ENCODE peak calls at places on chromosomes 16 and 17, in four cellular contexts. L, R, Z and C are unnamed samples.

GRCh38 chr17:77068915-77069314 is 71.9 kb upstream of the SEC14L1 start:
- DNase-seq in L (no peak), R (no peak), Z (peak; percentile 16), C (no peak)

GRCh38 chr17:75241502-75241901 is 19.9 kb downstream of the GGA3 start:
- DNase-seq in L (no peak), R (no peak), Z (no peak), C (no peak)

GRCh38 chr17:78910885-78911284 is 7.9 kb upstream of the CEP295NL start:
- DNase-seq in L (no peak), R (no peak), Z (no peak), C (no peak)

GRCh38 chr17:16900288-16900882 is 71.5 kb downstream of the TNFRSF13B start:
- DNase-seq in L (no peak), R (no peak), Z (no peak), C (no peak)

GRCh38 chr16:77585852-77586251 is 136.5 kb upstream of the NUDT7 start:
- DNase-seq in L (no peak), R (no peak), Z (peak; percentile 75), C (no peak)

GRCh38 chr17:21525464-21526130 is 149.4 kb downstream of the KCNJ12 start:
- DNase-seq in L (no peak), R (no peak), Z (no peak), C (peak; percentile 33)

GRCh38 chr16:6066601-6067000 is 969.0 kb upstream of the EEF2KMT start:
- DNase-seq in L (no peak), R (peak; percentile 65), Z (no peak), C (no peak)

GRCh38 chr17:29158515-29159275 is 21.5 kb downstream of the MYO18A start:
- DNase-seq in L (no peak), R (no peak), Z (peak; percentile 52), C (no peak)

GRCh38 chr16:76729525-76729924 is 452.3 kb downstream of the CNTNAP4 start:
- DNase-seq in L (no peak), R (no peak), Z (peak; percentile 11), C (no peak)

GRCh38 chr16:53836680-53837079 is 132.7 kb downstream of the FTO start:
- DNase-seq in L (no peak), R (no peak), Z (no peak), C (no peak)

DNA sequence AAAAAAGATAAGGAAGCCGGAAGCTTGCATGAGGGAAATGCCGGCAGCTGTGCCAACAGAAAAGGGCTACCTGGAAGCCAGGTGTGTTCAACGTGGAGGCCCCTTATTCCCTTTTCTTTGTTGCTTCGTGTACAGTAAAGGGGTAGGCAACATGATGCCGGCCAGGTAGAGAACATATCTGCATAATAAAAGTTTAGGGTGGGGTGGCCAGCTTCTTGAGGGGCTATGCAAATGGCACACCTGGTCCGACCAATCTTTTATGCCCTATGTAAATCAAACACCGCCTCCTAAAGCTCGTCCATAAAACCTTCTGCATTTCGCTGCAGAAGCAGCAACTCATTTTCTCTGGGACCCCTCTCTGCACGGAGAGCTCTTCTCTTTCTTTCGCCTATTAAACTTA is 911.6 kb downstream of the KCNJ2 start:
- DNase-seq in L (no peak), R (no peak), Z (no peak), C (no peak)
- H3K27ac ChIP-seq in L (no peak overlapping the region), R (no peak overlapping the region), Z (no peak overlapping the region), C (no peak overlapping the region)

GRCh38 chr16:29843942-29844341 is 19.1 kb downstream of the CDIPT start:
- DNase-seq in L (no peak), R (no peak), Z (no peak), C (no peak)

GRCh38 chr16:29842732-29843346 is 20.2 kb downstream of the CDIPT start:
- DNase-seq in L (no peak), R (no peak), Z (no peak), C (no peak)

GRCh38 chr16:29848420-29849297 is 14.4 kb downstream of the CDIPT start:
- DNase-seq in L (peak; percentile 74), R (peak; percentile 85), Z (peak; percentile 62), C (no peak)

GRCh38 chr16:29844575-29845331 is 18.3 kb downstream of the CDIPT start:
- DNase-seq in L (no peak), R (no peak), Z (no peak), C (no peak)

GRCh38 chr16:29845656-29846055 is 17.4 kb downstream of the CDIPT start:
- DNase-seq in L (no peak), R (no peak), Z (no peak), C (no peak)
- H3K4me3 ChIP-seq in L (no peak overlapping the region), R (no peak overlapping the region), Z (no peak overlapping the region), C (no peak overlapping the region)

DNA sequence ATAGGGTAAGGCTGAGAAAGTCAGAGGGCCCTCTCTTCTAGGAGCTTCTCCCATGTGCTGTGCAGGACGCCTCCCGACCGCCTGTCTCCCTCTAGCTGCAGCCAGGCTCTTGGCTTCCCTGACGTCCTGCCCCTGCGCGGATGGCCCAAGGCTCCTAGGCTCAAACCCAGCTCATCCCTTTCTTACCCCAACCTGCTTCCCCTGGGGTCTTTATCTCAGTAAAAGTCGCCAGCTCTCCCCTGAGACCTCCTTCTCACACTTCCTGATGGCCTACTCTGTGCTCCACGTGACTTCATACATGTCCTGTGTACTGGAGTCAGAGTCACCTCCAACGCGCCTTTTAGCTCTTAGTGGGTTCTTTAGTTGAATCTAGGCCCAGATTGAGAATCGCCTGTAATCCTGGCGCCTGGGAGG is 1.1 kb upstream of the ZNF747 start:
- DNase-seq in L (peak; percentile 34), R (peak; percentile 80), Z (peak; percentile 93), C (peak; percentile 76)
- H3K27ac ChIP-seq in L (peak overlapping the region; percentile 91), R (peak overlapping the region; percentile 93), Z (peak overlapping the region; percentile 85), C (peak overlapping the region; percentile 98)

GRCh38 chr17:47368262-47368661 is 44.5 kb downstream of the EFCAB13 start:
- DNase-seq in L (no peak), R (no peak), Z (no peak), C (no peak)
- H3K4me3 ChIP-seq in L (no peak overlapping the region), R (no peak overlapping the region), Z (no peak overlapping the region), C (no peak overlapping the region)

GRCh38 chr17:40330850-40331470 is 22.0 kb downstream of the RARA start:
- DNase-seq in L (no peak), R (no peak), Z (no peak), C (no peak)
- H3K27ac ChIP-seq in L (peak overlapping the region; percentile 32), R (peak overlapping the region; percentile 36), Z (no peak overlapping the region), C (peak overlapping the region; percentile 83)

DNA sequence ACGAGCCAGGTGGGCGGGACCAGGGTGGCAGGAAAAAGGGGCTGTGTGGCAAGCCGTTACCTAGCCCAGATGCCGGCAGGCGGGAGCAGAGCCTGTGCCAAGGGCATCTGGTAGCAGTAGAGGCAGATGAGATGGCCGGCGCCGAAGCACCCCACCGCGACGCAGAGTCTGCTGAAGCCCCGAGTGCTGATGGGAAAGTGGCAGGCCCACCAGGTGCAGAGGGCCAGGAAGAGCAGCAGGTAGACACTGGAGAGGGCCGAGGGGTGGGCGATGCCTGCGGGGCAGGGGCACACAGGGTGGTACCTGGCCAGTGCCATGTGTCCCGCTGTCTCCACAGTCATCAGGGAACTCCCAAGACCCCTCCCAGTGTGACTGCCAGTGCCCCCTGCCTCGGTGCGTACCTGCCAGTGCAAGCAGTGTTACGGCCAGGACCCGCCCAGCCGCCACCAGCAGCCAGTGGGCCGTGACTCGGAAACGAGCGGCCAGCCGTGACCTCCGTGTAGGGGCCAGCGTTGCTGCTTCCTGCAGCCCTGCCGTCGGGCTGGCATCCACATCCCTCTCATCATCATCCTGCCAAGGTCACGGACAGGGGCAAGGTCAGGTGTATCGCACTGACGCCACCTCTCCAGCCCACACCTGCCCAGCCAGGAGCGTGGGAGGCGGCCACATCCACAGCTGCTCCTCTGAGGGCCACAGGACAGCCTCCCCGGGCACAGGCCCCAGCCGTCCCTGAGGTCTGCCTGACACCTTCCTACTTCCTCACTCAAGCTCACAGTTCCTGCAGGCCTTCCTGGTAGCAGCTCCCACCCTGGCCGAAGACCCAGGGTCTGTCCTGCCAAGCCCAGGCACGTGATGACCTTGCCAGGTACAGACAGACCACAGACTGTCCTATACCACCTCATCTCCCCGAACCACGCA is 32.1 kb downstream of the CTU2 start:
- DNase-seq in L (no peak), R (no peak), Z (no peak), C (no peak)
- H3K4me3 ChIP-seq in L (no peak overlapping the region), R (no peak overlapping the region), Z (no peak overlapping the region), C (no peak overlapping the region)

DNA sequence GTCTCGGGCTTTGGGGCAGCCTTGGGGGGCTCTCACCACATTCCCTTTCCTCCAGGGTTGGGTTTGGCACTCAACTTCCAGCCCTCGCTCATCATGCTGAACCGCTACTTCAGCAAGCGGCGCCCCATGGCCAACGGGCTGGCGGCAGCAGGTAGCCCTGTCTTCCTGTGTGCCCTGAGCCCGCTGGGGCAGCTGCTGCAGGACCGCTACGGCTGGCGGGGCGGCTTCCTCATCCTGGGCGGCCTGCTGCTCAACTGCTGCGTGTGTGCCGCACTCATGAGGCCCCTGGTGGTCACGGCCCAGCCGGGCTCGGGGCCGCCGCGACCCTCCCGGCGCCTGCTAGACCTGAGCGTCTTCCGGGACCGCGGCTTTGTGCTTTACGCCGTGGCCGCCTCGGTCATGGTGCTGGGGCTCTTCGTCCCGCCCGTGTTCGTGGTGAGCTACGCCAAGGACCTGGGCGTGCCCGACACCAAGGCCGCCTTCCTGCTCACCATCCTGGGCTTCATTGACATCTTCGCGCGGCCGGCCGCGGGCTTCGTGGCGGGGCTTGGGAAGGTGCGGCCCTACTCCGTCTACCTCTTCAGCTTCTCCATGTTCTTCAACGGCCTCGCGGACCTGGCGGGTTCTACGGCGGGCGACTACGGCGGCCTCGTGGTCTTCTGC is 8.4 kb downstream of the SLC16A3 start:
- DNase-seq in L (no peak), R (no peak), Z (no peak), C (no peak)
- H3K27ac ChIP-seq in L (peak overlapping the region; percentile 75), R (peak overlapping the region; percentile 7), Z (no peak overlapping the region), C (no peak overlapping the region)

DNA sequence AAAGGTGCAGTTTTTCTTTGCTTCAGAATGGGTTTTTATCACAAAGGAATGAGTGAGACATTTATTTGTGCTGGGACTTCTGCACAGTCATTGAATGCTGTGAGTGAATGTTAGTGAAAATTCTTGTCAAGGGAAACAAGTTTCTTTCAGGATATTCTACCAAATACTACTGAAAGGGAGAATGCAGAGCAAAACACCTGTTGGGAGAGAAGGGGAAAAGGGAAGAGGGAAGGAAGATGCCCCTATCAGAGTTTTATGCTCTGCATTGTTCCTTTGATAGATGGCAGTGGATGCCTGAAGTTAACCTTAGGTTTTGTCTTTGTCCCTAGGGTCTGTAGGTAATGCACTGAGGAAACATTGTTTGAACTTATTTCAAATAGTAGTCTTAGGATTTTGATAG is 3.1 kb downstream of the GGNBP2 start:
- DNase-seq in L (no peak), R (no peak), Z (no peak), C (no peak)
- H3K4me3 ChIP-seq in L (no peak overlapping the region), R (no peak overlapping the region), Z (no peak overlapping the region), C (peak overlapping the region; percentile 34)

DNA sequence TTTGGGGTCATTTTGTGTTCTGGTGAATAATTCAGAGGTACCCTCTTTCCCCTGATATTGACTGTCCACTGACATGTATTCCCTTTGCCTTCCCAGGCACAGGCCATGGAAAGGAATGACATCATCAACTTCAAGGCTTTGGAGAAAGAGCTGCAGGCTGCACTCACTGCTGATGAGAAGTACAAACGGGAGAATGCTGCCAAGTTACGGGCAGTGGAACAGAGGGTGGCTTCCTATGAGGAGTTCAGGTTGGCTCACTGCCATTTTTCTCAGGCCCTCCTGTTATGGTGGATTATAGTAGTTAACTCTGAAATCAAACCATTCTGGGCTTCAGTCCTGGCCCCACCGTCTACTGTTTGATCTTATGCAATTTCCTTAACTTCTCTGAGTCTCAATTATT is 1.6 kb upstream of the EFTUD2 start:
- DNase-seq in L (no peak), R (no peak), Z (no peak), C (peak; percentile 36)
- H3K27ac ChIP-seq in L (no peak overlapping the region), R (no peak overlapping the region), Z (no peak overlapping the region), C (no peak overlapping the region)